ENCODE peak calls at places on chromosomes 12 and 14, in seven cellular contexts. E, Q, S, V, A, O and U are unnamed samples.
A peak's percentile ranks its signal among the peaks of the same experiment; 100 is the strongest.

GRCh38 chr12:112004041-112004440 is 8.9 kb downstream of the TMEM116 start:
- DNase-seq in S (no peak), V (no peak), E (no peak), A (no peak), Q (no peak), O (no peak), U (no peak)

GRCh38 chr14:31336646-31337045 is 83.7 kb downstream of the HEATR5A start:
- DNase-seq in O (no peak), E (no peak), S (no peak), Q (no peak), A (peak; percentile 3), V (peak; percentile 40), U (no peak)

GRCh38 chr12:56863789-56864188 is 70.4 kb downstream of the SDR9C7 start:
- DNase-seq in A (no peak), O (no peak), V (no peak), Q (no peak), E (no peak), S (no peak), U (no peak)

GRCh38 chr14:106845286-106846087 is 1319.1 kb downstream of the TMEM121 start:
- DNase-seq in V (no peak), A (no peak), O (peak; percentile 42), S (peak; percentile 68), Q (no peak), E (no peak), U (no peak)

GRCh38 chr12:6468283-6468575 is 2.2 kb downstream of the VAMP1 start:
- DNase-seq in S (no peak), O (no peak), A (no peak), E (no peak), V (no peak), Q (no peak), U (no peak)

GRCh38 chr12:99529966-99530365 is 117.6 kb upstream of the GARIN6 start:
- DNase-seq in V (no peak), Q (no peak), E (no peak), S (no peak), O (no peak), A (peak; percentile 23), U (no peak)

GRCh38 chr12:84056-84455 is 17.5 kb downstream of the IQSEC3 start:
- DNase-seq in V (no peak), E (no peak), Q (no peak), O (no peak), S (peak; percentile 99), A (no peak), U (no peak)

GRCh38 chr12:62846506-62846905 is 88.4 kb downstream of the PPM1H start:
- DNase-seq in E (no peak), V (peak; percentile 54), S (no peak), Q (no peak), O (no peak), A (peak; percentile 76), U (peak; percentile 26)